ENCODE peak calls at places on chromosomes 1 and 21, in ten cellular contexts. S is NCI-H748 treated with DMSO at 0.1 percent for 48 hours; Z is naive thymus-derived CD8-positive, alpha-beta T cell; P is mesendoderm; C is NCI-H2081; R is activated CD4-positive, alpha-beta T cell treated with anti-CD3 and anti-CD28 coated beads, Interleukin-2, amount 50 U/mL, for 48 hours; U is endothelial cell; B is KBM-7; I is heart left ventricle; A is mesothelial cell of epicardium. L is an unnamed sample.

GRCh38 chr1:22154063-22154462 is 11.2 kb upstream of the WNT4 start:
- DNase-seq in S (no peak), Z (no peak), P (no peak), C (no peak), R (no peak), U (no peak), B (no peak), I (no peak), A (no peak), L (no peak)

GRCh38 chr1:32981003-32981909 is 16.6 kb upstream of the RNF19B start:
- DNase-seq in S (no peak), Z (peak; percentile 27), P (no peak), C (peak; percentile 70), R (peak; percentile 69), U (peak; percentile 22), B (peak; percentile 91), I (peak; percentile 66), A (no peak), L (peak; percentile 60)

GRCh38 chr1:117608213-117608612 is 2.4 kb downstream of the TENT5C start:
- DNase-seq in S (no peak), Z (no peak), P (no peak), C (no peak), R (no peak), U (no peak), B (no peak), I (no peak), A (no peak), L (no peak)

GRCh38 chr1:232422901-232423300 is 207.0 kb downstream of the SIPA1L2 start:
- DNase-seq in S (no peak), Z (no peak), P (no peak), C (no peak), R (no peak), U (no peak), B (no peak), I (no peak), A (no peak), L (no peak)

GRCh38 chr1:5485436-5485835 is 506.8 kb downstream of the NPHP4 start:
- DNase-seq in S (no peak), Z (no peak), P (no peak), C (no peak), R (no peak), U (no peak), B (no peak), I (no peak), A (no peak), L (no peak)

GRCh38 chr1:32219022-32219421 is 3.1 kb downstream of the TMEM234 start:
- DNase-seq in S (no peak), Z (no peak), P (no peak), C (no peak), R (no peak), U (no peak), B (no peak), I (no peak), A (no peak), L (no peak)

GRCh38 chr1:158547533-158547932 is 6.7 kb downstream of the OR6Y1 start:
- DNase-seq in S (no peak), Z (no peak), P (no peak), C (no peak), R (no peak), U (no peak), B (no peak), I (no peak), A (no peak), L (no peak)

GRCh38 chr1:243233908-243234307 is 21.2 kb downstream of the CEP170 start:
- DNase-seq in S (no peak), Z (no peak), P (no peak), C (no peak), R (no peak), U (no peak), B (no peak), I (no peak), A (no peak), L (no peak)

GRCh38 chr1:207022996-207023679 is 9.4 kb downstream of the C1orf116 start:
- DNase-seq in S (no peak), Z (no peak), P (no peak), C (no peak), R (no peak), U (no peak), B (no peak), I (no peak), A (no peak), L (no peak)

GRCh38 chr1:94705755-94706154 is 114.4 kb upstream of the SLC44A3 start:
- DNase-seq in S (no peak), Z (no peak), P (no peak), C (no peak), R (no peak), U (no peak), B (no peak), I (no peak), A (no peak), L (no peak)

GRCh38 chr1:30061292-30062204 is 661.8 kb downstream of the MATN1 start:
- DNase-seq in S (no peak), Z (no peak), P (peak; percentile 23), C (peak; percentile 16), R (no peak), U (no peak), B (peak; percentile 12), I (no peak), A (no peak), L (no peak)

GRCh38 chr1:151369621-151370048 is 2.9 kb downstream of the SELENBP1 start:
- DNase-seq in S (no peak), Z (no peak), P (no peak), C (no peak), R (no peak), U (no peak), B (no peak), I (no peak), A (no peak), L (no peak)

GRCh38 chr1:6861075-6861724 is 75.9 kb downstream of the CAMTA1 start:
- DNase-seq in S (no peak), Z (no peak), P (no peak), C (no peak), R (no peak), U (no peak), B (no peak), I (no peak), A (no peak), L (no peak)

GRCh38 chr21:16427587-16428087 is 697.9 kb downstream of the USP25 start:
- DNase-seq in S (no peak), Z (no peak), P (no peak), C (no peak), R (no peak), U (no peak), B (no peak), I (no peak), A (no peak), L (no peak)

GRCh38 chr1:91712981-91713841 is 172.7 kb downstream of the TGFBR3 start:
- DNase-seq in S (no peak), Z (no peak), P (peak; percentile 79), C (no peak), R (peak; percentile 50), U (no peak), B (peak; percentile 38), I (peak; percentile 67), A (no peak), L (no peak)

GRCh38 chr1:110083453-110084225 is 13.2 kb upstream of the ALX3 start:
- DNase-seq in S (no peak), Z (no peak), P (no peak), C (no peak), R (no peak), U (no peak), B (no peak), I (no peak), A (no peak), L (no peak)

GRCh38 chr1:209368864-209369598 is 214.5 kb upstream of the CAMK1G start:
- DNase-seq in S (no peak), Z (no peak), P (no peak), C (no peak), R (no peak), U (no peak), B (no peak), I (peak; percentile 54), A (no peak), L (no peak)

GRCh38 chr1:204207136-204207616 is 6.6 kb downstream of the GOLT1A start:
- DNase-seq in S (no peak), Z (peak; percentile 52), P (peak; percentile 77), C (peak; percentile 47), R (peak; percentile 80), U (peak; percentile 86), B (peak; percentile 45), I (peak; percentile 63), A (peak; percentile 68), L (peak; percentile 65)

GRCh38 chr21:31855180-31855579 is 17.6 kb upstream of the HUNK start:
- DNase-seq in S (no peak), Z (no peak), P (peak; percentile 52), C (no peak), R (no peak), U (no peak), B (no peak), I (no peak), A (no peak), L (no peak)

GRCh38 chr1:12197483-12197880 is 30.7 kb downstream of the TNFRSF1B start:
- DNase-seq in S (no peak), Z (no peak), P (no peak), C (no peak), R (no peak), U (no peak), B (no peak), I (no peak), A (no peak), L (no peak)

GRCh38 chr1:25562101-25562927 is 18.9 kb downstream of the LDLRAP1 start:
- DNase-seq in S (no peak), Z (peak; percentile 87), P (no peak), C (peak; percentile 20), R (peak; percentile 48), U (no peak), B (peak; percentile 60), I (no peak), A (no peak), L (peak; percentile 78)

GRCh38 chr1:172177849-172178248 is 242.6 kb upstream of the C1orf105 start:
- DNase-seq in S (no peak), Z (no peak), P (no peak), C (no peak), R (no peak), U (no peak), B (no peak), I (no peak), A (no peak), L (no peak)

GRCh38 chr1:201552941-201553341 is 14.0 kb downstream of the NAV1 start:
- DNase-seq in S (no peak), Z (no peak), P (no peak), C (no peak), R (no peak), U (no peak), B (no peak), I (no peak), A (no peak), L (no peak)

GRCh38 chr1:46210561-46210960 is 7.4 kb downstream of the LURAP1 start:
- DNase-seq in S (no peak), Z (no peak), P (no peak), C (no peak), R (no peak), U (no peak), B (no peak), I (no peak), A (no peak), L (no peak)

GRCh38 chr1:79551321-79551720 is 544.8 kb upstream of the ADGRL4 start:
- DNase-seq in S (no peak), Z (no peak), P (no peak), C (no peak), R (no peak), U (no peak), B (no peak), I (no peak), A (no peak), L (no peak)

GRCh38 chr1:19840228-19840627 is 25.1 kb upstream of the RNF186 start:
- DNase-seq in S (no peak), Z (no peak), P (no peak), C (no peak), R (no peak), U (no peak), B (no peak), I (no peak), A (no peak), L (no peak)

GRCh38 chr1:230167419-230167852 is 100.4 kb downstream of the GALNT2 start:
- DNase-seq in S (no peak), Z (peak; percentile 11), P (peak; percentile 87), C (peak; percentile 68), R (peak; percentile 29), U (peak; percentile 13), B (peak; percentile 77), I (no peak), A (no peak), L (peak; percentile 7)

GRCh38 chr1:91765293-91765692 is 120.7 kb downstream of the TGFBR3 start:
- DNase-seq in S (no peak), Z (no peak), P (no peak), C (no peak), R (no peak), U (no peak), B (no peak), I (no peak), A (no peak), L (no peak)